ENCODE peak calls at places on chromosome 20, in five cellular contexts. B is breast epithelium, V is HCT116, M is A549, X is spleen. F is an unnamed sample.

GRCh38 chr20:53655909-53656652 is 62.4 kb upstream of the ZNF217 start:
- DNase-seq in B (no peak), V (no peak), M (no peak), X (no peak), F (no peak)

GRCh38 chr20:44967207-44967807 is 995 bp downstream of the STK4 start:
- DNase-seq in B (no peak), V (no peak), M (no peak), X (no peak), F (no peak)

GRCh38 chr20:48467622-48468021 is 360.2 kb downstream of the PREX1 start:
- DNase-seq in B (no peak), V (peak), M (no peak), X (peak), F (no peak)

GRCh38 chr20:22339091-22339881 is 245.1 kb downstream of the FOXA2 start:
- DNase-seq in B (no peak), V (peak), M (peak), X (no peak), F (no peak)

GRCh38 chr20:36267605-36268500 is 31.6 kb downstream of the AAR2 start:
- DNase-seq in B (no peak), V (no peak), M (no peak), X (no peak), F (no peak)

GRCh38 chr20:49132995-49133451 is 55.1 kb downstream of the STAU1 start:
- DNase-seq in B (no peak), V (peak), M (peak), X (no peak), F (no peak)

GRCh38 chr20:57717797-57718196 is 8.0 kb upstream of the PMEPA1 start:
- DNase-seq in B (no peak), V (no peak), M (peak), X (no peak), F (no peak)

GRCh38 chr20:19012671-19013070 is 199.1 kb downstream of the SCP2D1 start:
- DNase-seq in B (no peak), V (no peak), M (no peak), X (no peak), F (peak)

GRCh38 chr20:24633026-24633425 is 163.6 kb downstream of the SYNDIG1 start:
- DNase-seq in B (no peak), V (no peak), M (no peak), X (no peak), F (no peak)

GRCh38 chr20:55252525-55252924 is 752.8 kb downstream of the CBLN4 start:
- DNase-seq in B (no peak), V (no peak), M (no peak), X (no peak), F (no peak)

GRCh38 chr20:46434597-46434996 is 28.2 kb upstream of the ELMO2 start:
- DNase-seq in B (no peak), V (no peak), M (no peak), X (no peak), F (no peak)

GRCh38 chr20:11144114-11144513 is 470.3 kb upstream of the JAG1 start:
- DNase-seq in B (no peak), V (no peak), M (no peak), X (no peak), F (no peak)

GRCh38 chr20:24684421-24684871 is 215.0 kb downstream of the SYNDIG1 start:
- DNase-seq in B (peak), V (no peak), M (no peak), X (peak), F (peak)

GRCh38 chr20:7937328-7937727 is 2.9 kb downstream of the HAO1 start:
- DNase-seq in B (no peak), V (no peak), M (no peak), X (no peak), F (no peak)

GRCh38 chr20:6265204-6265904 is 142.5 kb upstream of the FERMT1 start:
- DNase-seq in B (no peak), V (peak), M (peak), X (no peak), F (no peak)

GRCh38 chr20:42118409-42119125 is 500.4 kb upstream of the CHD6 start:
- DNase-seq in B (no peak), V (no peak), M (no peak), X (peak), F (no peak)

GRCh38 chr20:19849341-19850189 is 91.5 kb downstream of the RIN2 start:
- DNase-seq in B (no peak), V (no peak), M (no peak), X (no peak), F (no peak)

GRCh38 chr20:9211016-9211760 is 142.3 kb downstream of the PLCB4 start:
- DNase-seq in B (no peak), V (no peak), M (no peak), X (no peak), F (no peak)

GRCh38 chr20:29119141-29119540 is 2138.3 kb upstream of the DEFB115 start:
- DNase-seq in B (no peak), V (no peak), M (no peak), X (no peak), F (no peak)

GRCh38 chr20:57476641-57477461 is 48.1 kb downstream of the CTCFL start:
- DNase-seq in B (no peak), V (no peak), M (no peak), X (peak), F (no peak)

GRCh38 chr20:61949363-61949713 is 116.3 kb downstream of the TAF4 start:
- DNase-seq in B (peak), V (no peak), M (no peak), X (peak), F (peak)

GRCh38 chr20:63433351-63433750 is 39.1 kb downstream of the KCNQ2 start:
- DNase-seq in B (no peak), V (no peak), M (no peak), X (no peak), F (no peak)

GRCh38 chr20:7496394-7497111 is 443.7 kb downstream of the HAO1 start:
- DNase-seq in B (no peak), V (no peak), M (no peak), X (no peak), F (no peak)

GRCh38 chr20:62178316-62179161 is 4.3 kb upstream of the MTG2 start:
- DNase-seq in B (no peak), V (no peak), M (no peak), X (peak), F (peak)

GRCh38 chr20:23887856-23888255 is 8.3 kb upstream of the CST5 start:
- DNase-seq in B (no peak), V (no peak), M (no peak), X (no peak), F (no peak)

GRCh38 chr20:47126374-47126705 is 230.2 kb downstream of the ZMYND8 start:
- DNase-seq in B (no peak), V (no peak), M (no peak), X (no peak), F (no peak)

GRCh38 chr20:33022733-33023438 is 8.6 kb upstream of the BPIFB6 start:
- DNase-seq in B (no peak), V (no peak), M (no peak), X (no peak), F (no peak)

GRCh38 chr20:25353754-25354705 is 36.6 kb downstream of the ABHD12 start:
- DNase-seq in B (no peak), V (no peak), M (no peak), X (no peak), F (no peak)

GRCh38 chr20:25039697-25040437 is 18.1 kb downstream of the ACSS1 start:
- DNase-seq in B (peak), V (no peak), M (no peak), X (peak), F (peak)

GRCh38 chr20:40319741-40320499 is 369.1 kb downstream of the MAFB start:
- DNase-seq in B (no peak), V (no peak), M (no peak), X (no peak), F (no peak)

GRCh38 chr20:41304002-41304401 is 13.5 kb downstream of the ZHX3 start:
- DNase-seq in B (no peak), V (no peak), M (no peak), X (no peak), F (no peak)

GRCh38 chr20:38857703-38858102 is 52.2 kb downstream of the PPP1R16B start:
- DNase-seq in B (no peak), V (no peak), M (no peak), X (no peak), F (no peak)

GRCh38 chr20:10115021-10115420 is 80.2 kb downstream of the ANKEF1 start:
- DNase-seq in B (no peak), V (no peak), M (no peak), X (no peak), F (no peak)

GRCh38 chr20:63054695-63055240 is 48.0 kb upstream of the BHLHE23 start:
- DNase-seq in B (peak), V (no peak), M (no peak), X (peak), F (peak)

GRCh38 chr20:48797275-48797825 is 30.4 kb downstream of the PREX1 start:
- DNase-seq in B (no peak), V (no peak), M (no peak), X (peak), F (no peak)

GRCh38 chr20:63094767-63095499 is 88.2 kb upstream of the BHLHE23 start:
- DNase-seq in B (peak), V (no peak), M (no peak), X (peak), F (peak)

GRCh38 chr20:2873747-2874041 is 413 bp downstream of the PTPRA start:
- DNase-seq in B (no peak), V (no peak), M (peak), X (peak), F (peak)

GRCh38 chr20:59120491-59120890 is 43.1 kb upstream of the ZNF831 start:
- DNase-seq in B (no peak), V (no peak), M (no peak), X (no peak), F (no peak)
- H3K27ac ChIP-seq in B (no peak), V (no peak), M (no peak), X (no peak), F (no peak)

GRCh38 chr20:1184260-1184637 is 532 bp downstream of the TMEM74B start:
- DNase-seq in B (no peak), V (no peak), M (no peak), X (no peak), F (no peak)

GRCh38 chr20:1184638-1185315 is at the start of gene TMEM74B:
- DNase-seq in B (no peak), V (no peak), M (no peak), X (no peak), F (no peak)

GRCh38 chr20:1185316-1185741 is 548 bp upstream of the TMEM74B start:
- DNase-seq in B (no peak), V (no peak), M (peak), X (no peak), F (no peak)

GRCh38 chr20:1186367-1186991 is 1.7 kb upstream of the TMEM74B start:
- DNase-seq in B (no peak), V (no peak), M (no peak), X (no peak), F (no peak)

GRCh38 chr20:1185781-1186334 is 1.1 kb upstream of the TMEM74B start:
- DNase-seq in B (no peak), V (peak), M (peak), X (no peak), F (peak)
- H3K4me3 ChIP-seq in B (peak), V (peak), M (peak), X (peak), F (peak)

GRCh38 chr20:60057123-60057865 is 99.1 kb downstream of the CDH26 start:
- DNase-seq in B (no peak), V (peak), M (peak), X (peak), F (no peak)
- TF ChIP-seq POLR2A in B (no peak), V (no peak), M (no peak), X (no peak), F (no peak)

GRCh38 chr20:50969912-50970311 is 11.3 kb downstream of the MOCS3 start:
- DNase-seq in B (peak), V (no peak), M (no peak), X (no peak), F (no peak)
- H3K27ac ChIP-seq in B (no peak), V (no peak), M (no peak), X (no peak), F (no peak)